ENCODE peak calls at places on chromosomes 13 and 19, in seven cellular contexts. U is esophagus muscularis mucosa; R is AML-193; A is CD4-positive, alpha-beta memory T cell; D is DND-41; G is effector memory CD4-positive, alpha-beta T cell; K is ACHN. L is an unnamed sample.

GRCh38 chr19:5213667-5214066 is 126.9 kb downstream of the PTPRS start:
- DNase-seq in U (no peak), G (no peak), K (no peak), D (no peak), R (no peak), A (no peak), L (no peak)

GRCh38 chr19:17183858-17184271 is 31.3 kb upstream of the USE1 start:
- DNase-seq in K (no peak), D (no peak), A (peak; percentile 35), U (no peak), G (no peak), R (no peak), L (no peak)

GRCh38 chr13:47252627-47253026 is 355.8 kb upstream of the HTR2A start:
- DNase-seq in K (no peak), A (no peak), U (no peak), G (no peak), D (no peak), R (no peak), L (no peak)

GRCh38 chr19:31513841-31514240 is 164.6 kb upstream of the TSHZ3 start:
- DNase-seq in D (no peak), U (peak; percentile 26), R (no peak), G (no peak), K (no peak), A (no peak), L (no peak)

GRCh38 chr19:32345261-32346207 is at the start of gene ZNF507:
- DNase-seq in R (no peak), K (peak; percentile 79), G (peak; percentile 65), D (peak; percentile 86), A (peak; percentile 77), U (peak; percentile 94), L (peak; percentile 70)

GRCh38 chr19:5137114-5137513 is 168.2 kb downstream of the KDM4B start:
- DNase-seq in A (no peak), D (no peak), R (no peak), G (no peak), U (no peak), K (no peak), L (no peak)

GRCh38 chr13:34340534-34340933 is 522.6 kb downstream of the RFC3 start:
- DNase-seq in R (no peak), A (no peak), U (no peak), G (no peak), K (no peak), D (no peak), L (no peak)

GRCh38 chr19:40586611-40587010 is 9.9 kb downstream of the SHKBP1 start:
- DNase-seq in R (no peak), A (no peak), K (no peak), G (no peak), D (no peak), U (no peak), L (no peak)

GRCh38 chr13:30745917-30746686 is 10.8 kb downstream of the ALOX5AP start:
- DNase-seq in D (no peak), R (peak; percentile 23), K (no peak), G (no peak), U (no peak), A (no peak), L (no peak)

GRCh38 chr19:56131651-56132050 is 9.4 kb upstream of the ZNF444 start:
- DNase-seq in U (no peak), K (no peak), D (no peak), G (no peak), R (no peak), A (no peak), L (no peak)

GRCh38 chr13:71866173-71867091 is 572 bp downstream of the DACH1 start:
- DNase-seq in G (no peak), A (no peak), K (no peak), R (peak; percentile 53), U (no peak), D (peak; percentile 26), L (peak; percentile 46)

GRCh38 chr19:46537136-46538097 is 41.8 kb upstream of the PNMA8B start:
- DNase-seq in U (no peak), A (peak; percentile 45), R (no peak), K (peak; percentile 26), D (peak; percentile 63), G (peak; percentile 26), L (no peak)

GRCh38 chr13:110590577-110590976 is 24.8 kb upstream of the NAXD start:
- DNase-seq in G (no peak), U (no peak), A (no peak), D (no peak), R (no peak), K (no peak), L (no peak)

GRCh38 chr19:12838182-12838890 is at the start of gene MAST1:
- DNase-seq in K (peak; percentile 56), U (no peak), R (peak; percentile 51), A (peak; percentile 56), G (peak; percentile 14), D (peak; percentile 75), L (peak; percentile 50)

GRCh38 chr19:7921955-7922840 is 2.1 kb downstream of the SNAPC2 start:
- DNase-seq in G (no peak), D (no peak), R (no peak), A (no peak), U (no peak), K (no peak), L (no peak)

L was measured in NCI-H1436.